ENCODE peak calls at places on chromosomes 2 and 18, in seven cellular contexts. S is esophagus squamous epithelium, T is NCI-H1105, Q is A172, E is GM13977, U is left ventricle myocardium superior, P is EH. X is an unnamed sample.

GRCh38 chr18:36265035-36265434 is 32.5 kb upstream of the FHOD3 start:
- DNase-seq in S (no peak), T (no peak), Q (peak), E (no peak), U (no peak), P (no peak), X (no peak)

GRCh38 chr2:237583385-237584295 is 6.9 kb downstream of the RAB17 start:
- DNase-seq in S (no peak), T (no peak), Q (no peak), E (no peak), U (no peak), P (no peak), X (peak)

GRCh38 chr2:33033524-33034150 is 86.9 kb downstream of the LTBP1 start:
- DNase-seq in S (no peak), T (no peak), Q (peak), E (peak), U (no peak), P (peak), X (no peak)

GRCh38 chr2:85222792-85223191 is 89.6 kb downstream of the TCF7L1 start:
- DNase-seq in S (no peak), T (peak), Q (no peak), E (no peak), U (no peak), P (peak), X (no peak)

GRCh38 chr18:80176334-80177080 is 67.4 kb downstream of the ADNP2 start:
- DNase-seq in S (no peak), T (no peak), Q (no peak), E (no peak), U (no peak), P (no peak), X (no peak)

GRCh38 chr2:16525265-16525887 is 140.3 kb downstream of the CYRIA start:
- DNase-seq in S (no peak), T (no peak), Q (no peak), E (no peak), U (no peak), P (no peak), X (no peak)

GRCh38 chr2:30359644-30360167 is 87.3 kb upstream of the LCLAT1 start:
- DNase-seq in S (no peak), T (no peak), Q (no peak), E (no peak), U (peak), P (peak), X (peak)

GRCh38 chr2:207054521-207054920 is 111.2 kb downstream of the KLF7 start:
- DNase-seq in S (no peak), T (no peak), Q (no peak), E (no peak), U (no peak), P (peak), X (no peak)

GRCh38 chr2:117536139-117536538 is 278.4 kb upstream of the DDX18 start:
- DNase-seq in S (no peak), T (no peak), Q (no peak), E (no peak), U (no peak), P (no peak), X (no peak)

GRCh38 chr2:178193823-178194599 is at the start of gene OSBPL6:
- DNase-seq in S (no peak), T (peak), Q (peak), E (peak), U (peak), P (peak), X (peak)